ENCODE peak calls at places on chromosomes 6 and 20, in seven cellular contexts. V is astrocyte of the spinal cord, R is tibial nerve, W is left ventricle myocardium inferior, Z is K562, K is AG04450, C is tibial artery. X is an unnamed sample.

GRCh38 chr6:169654590-169655391 is 47.0 kb downstream of the WDR27 start:
- DNase-seq in V (peak; percentile 83), R (peak; percentile 63), W (peak; percentile 66), Z (no peak), K (peak; percentile 29), C (peak; percentile 64), X (peak; percentile 59)

GRCh38 chr6:52328721-52329120 is 33.2 kb upstream of the PAQR8 start:
- DNase-seq in V (no peak), R (no peak), W (no peak), Z (no peak), K (no peak), C (no peak), X (no peak)

GRCh38 chr20:24492031-24492607 is 22.7 kb downstream of the SYNDIG1 start:
- DNase-seq in V (no peak), R (no peak), W (no peak), Z (peak; percentile 29), K (no peak), C (no peak), X (no peak)

GRCh38 chr6:118768904-118769325 is 117.5 kb upstream of the CEP85L start:
- DNase-seq in V (no peak), R (peak; percentile 8), W (no peak), Z (no peak), K (no peak), C (no peak), X (no peak)

GRCh38 chr6:23713211-23713610 is 412.8 kb upstream of the NRSN1 start:
- DNase-seq in V (no peak), R (no peak), W (no peak), Z (no peak), K (no peak), C (no peak), X (no peak)

GRCh38 chr6:42071881-42072583 is 21.7 kb downstream of the TAF8 start:
- DNase-seq in V (no peak), R (no peak), W (no peak), Z (no peak), K (no peak), C (no peak), X (no peak)

GRCh38 chr6:74137910-74138309 is 441.9 kb downstream of the CD109 start:
- DNase-seq in V (peak; percentile 68), R (no peak), W (no peak), Z (no peak), K (peak; percentile 44), C (no peak), X (peak; percentile 67)

GRCh38 chr20:38840053-38840893 is 34.8 kb downstream of the PPP1R16B start:
- DNase-seq in V (no peak), R (no peak), W (no peak), Z (peak; percentile 35), K (no peak), C (no peak), X (peak; percentile 57)

GRCh38 chr6:12291083-12291784 is 1.1 kb downstream of the EDN1 start:
- DNase-seq in V (no peak), R (no peak), W (no peak), Z (no peak), K (no peak), C (no peak), X (no peak)

GRCh38 chr6:112886415-112886814 is 539.3 kb downstream of the RFPL4B start:
- DNase-seq in V (no peak), R (no peak), W (no peak), Z (no peak), K (no peak), C (no peak), X (no peak)

GRCh38 chr6:16872543-16873230 is 111.4 kb upstream of the ATXN1 start:
- DNase-seq in V (no peak), R (no peak), W (no peak), Z (no peak), K (no peak), C (no peak), X (no peak)

GRCh38 chr6:46914279-46914810 is 7.4 kb downstream of the ADGRF5 start:
- DNase-seq in V (no peak), R (no peak), W (no peak), Z (no peak), K (no peak), C (no peak), X (no peak)

GRCh38 chr6:161225677-161226004 is 48.2 kb downstream of the AGPAT4 start:
- DNase-seq in V (no peak), R (no peak), W (no peak), Z (no peak), K (no peak), C (no peak), X (no peak)

GRCh38 chr20:57361517-57361916 is 10.5 kb downstream of the RAE1 start:
- DNase-seq in V (peak; percentile 73), R (no peak), W (no peak), Z (no peak), K (peak; percentile 47), C (no peak), X (peak; percentile 71)

GRCh38 chr6:97240222-97240621 is 42.8 kb downstream of the MMS22L start:
- DNase-seq in V (peak; percentile 54), R (no peak), W (no peak), Z (no peak), K (no peak), C (no peak), X (peak; percentile 68)

GRCh38 chr6:159831373-159831679 is 31.2 kb downstream of the PNLDC1 start:
- DNase-seq in V (no peak), R (no peak), W (no peak), Z (no peak), K (no peak), C (no peak), X (no peak)

GRCh38 chr6:1335367-1336037 is 23.6 kb downstream of the FOXQ1 start:
- DNase-seq in V (peak; percentile 78), R (no peak), W (no peak), Z (no peak), K (no peak), C (no peak), X (peak; percentile 88)

GRCh38 chr6:3228791-3229565 is 1.5 kb upstream of the TUBB2B start:
- DNase-seq in V (no peak), R (no peak), W (no peak), Z (no peak), K (no peak), C (no peak), X (no peak)

GRCh38 chr20:7496394-7497111 is 443.7 kb downstream of the HAO1 start:
- DNase-seq in V (peak; percentile 90), R (no peak), W (no peak), Z (no peak), K (no peak), C (no peak), X (peak; percentile 22)

GRCh38 chr6:71190809-71191208 is 97.8 kb upstream of the OGFRL1 start:
- DNase-seq in V (peak; percentile 54), R (no peak), W (no peak), Z (no peak), K (no peak), C (no peak), X (peak; percentile 76)

GRCh38 chr20:54320148-54320607 is 112.3 kb downstream of the PFDN4 start:
- DNase-seq in V (peak; percentile 5), R (no peak), W (no peak), Z (no peak), K (no peak), C (no peak), X (peak; percentile 60)

DNA sequence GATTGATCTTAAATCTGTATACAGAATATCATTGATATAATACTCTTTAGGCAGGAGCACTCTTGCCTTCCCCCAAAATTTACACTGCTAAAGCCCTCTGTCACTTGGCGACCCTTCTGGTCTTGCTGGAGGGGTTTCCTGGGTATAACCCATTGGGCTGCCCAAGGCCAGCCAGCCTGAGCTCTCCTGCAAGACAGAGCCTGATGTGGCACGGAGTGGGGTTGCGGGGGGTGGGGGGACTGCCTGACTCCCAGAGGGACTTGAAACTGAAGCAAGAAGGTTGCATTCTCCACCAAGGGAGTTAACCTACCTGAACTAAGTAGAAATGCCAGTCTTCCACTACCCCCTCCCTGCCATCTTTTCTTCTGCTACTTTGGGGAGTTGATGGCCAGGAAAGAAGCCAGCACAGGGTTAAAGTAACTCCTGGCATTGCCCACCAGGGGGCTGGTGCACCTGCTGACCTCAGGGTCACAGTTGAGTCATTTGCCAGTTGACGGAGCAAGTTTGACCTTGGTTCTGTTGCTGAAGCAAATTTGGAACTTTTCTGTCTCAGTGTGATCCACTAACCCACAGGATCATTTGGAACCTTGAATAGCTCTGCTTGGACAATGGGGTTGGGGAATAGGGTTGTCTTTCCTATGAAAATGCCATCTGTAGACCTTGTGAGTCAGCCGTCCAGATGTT is 79.4 kb downstream of the ASXL1 start:
- DNase-seq in V (no peak), R (no peak), W (no peak), Z (no peak), K (no peak), C (no peak), X (no peak)
- TF ChIP-seq CTCF in V (peak; percentile 31), R (no peak), W (no peak), Z (peak; percentile 57), K (peak; percentile 37), C (no peak), X (peak; percentile 31)

DNA sequence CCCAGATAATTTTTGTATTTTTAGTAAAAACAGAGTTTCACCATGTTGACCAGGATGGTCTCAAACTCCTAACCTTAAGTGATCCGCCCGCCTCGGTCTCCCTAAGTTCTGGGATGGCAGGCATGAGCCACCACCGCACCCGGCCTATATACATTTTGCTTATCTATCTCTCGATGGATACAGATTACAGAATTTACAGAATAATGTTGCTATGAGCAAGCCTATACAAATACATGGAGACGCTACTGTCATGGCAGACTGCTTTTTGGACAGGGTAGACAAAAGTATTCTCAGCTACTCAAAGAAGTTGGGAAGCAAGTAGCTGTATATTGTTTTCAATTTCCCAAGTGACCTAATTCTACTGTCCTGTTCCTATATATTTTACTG is 1.6 kb downstream of the HSPA1L start:
- DNase-seq in V (no peak), R (no peak), W (no peak), Z (no peak), K (no peak), C (no peak), X (no peak)
- H3K4me3 ChIP-seq in V (no peak overlapping the region), R (peak overlapping the region; percentile 71), W (peak overlapping the region; percentile 75), Z (peak overlapping the region; percentile 29), K (no peak overlapping the region), C (no peak overlapping the region), X (no peak overlapping the region)

GRCh38 chr20:34271961-34272360 is 30.7 kb downstream of the ASIP start:
- DNase-seq in V (peak; percentile 71), R (no peak), W (no peak), Z (no peak), K (no peak), C (no peak), X (peak; percentile 87)

GRCh38 chr20:34269996-34270627 is 28.9 kb downstream of the ASIP start:
- DNase-seq in V (peak; percentile 73), R (peak; percentile 55), W (peak; percentile 21), Z (no peak), K (no peak), C (peak; percentile 35), X (peak; percentile 89)

GRCh38 chr20:34268145-34268544 is 26.9 kb downstream of the ASIP start:
- DNase-seq in V (no peak), R (no peak), W (no peak), Z (no peak), K (no peak), C (no peak), X (no peak)

GRCh38 chr20:34264141-34264540 is 22.9 kb downstream of the ASIP start:
- DNase-seq in V (no peak), R (no peak), W (no peak), Z (no peak), K (no peak), C (no peak), X (no peak)

GRCh38 chr20:34268851-34269668 is 27.8 kb downstream of the ASIP start:
- DNase-seq in V (peak; percentile 11), R (no peak), W (peak; percentile 24), Z (no peak), K (no peak), C (no peak), X (peak; percentile 32)
- TF ChIP-seq CTCF in V (no peak), R (no peak), W (no peak), Z (no peak), K (no peak), C (no peak), X (no peak)

GRCh38 chr20:63167026-63167917 is 48.7 kb downstream of the YTHDF1 start:
- DNase-seq in V (no peak), R (no peak), W (no peak), Z (peak; percentile 56), K (no peak), C (no peak), X (no peak)
- H3K4me3 ChIP-seq in V (no peak overlapping the region), R (no peak overlapping the region), W (no peak overlapping the region), Z (no peak overlapping the region), K (no peak overlapping the region), C (no peak overlapping the region), X (no peak overlapping the region)

X was measured in cardiac fibroblast.